ENCODE peak calls at places on chromosomes 5 and 9, in four cellular contexts. V, S, L and Y are unnamed samples.
A peak's percentile ranks its signal among the peaks of the same experiment; 100 is the strongest.

GRCh38 chr5:180810210-180811011 is 7.8 kb upstream of the MGAT1 start:
- DNase-seq in V (peak; percentile 95), L (peak; percentile 97), S (peak; percentile 88), Y (peak; percentile 99)

GRCh38 chr9:97307500-97308163 is at the start of gene CCDC180:
- DNase-seq in V (peak; percentile 52), L (peak; percentile 54), S (no peak), Y (peak; percentile 92)

GRCh38 chr5:53642006-53642405 is 81.6 kb downstream of the NDUFS4 start:
- DNase-seq in L (no peak), V (no peak), S (no peak), Y (no peak)

GRCh38 chr5:80588858-80589540 is 18.9 kb upstream of the ANKRD34B start:
- DNase-seq in V (no peak), S (no peak), L (no peak), Y (no peak)

GRCh38 chr9:14670718-14671117 is 22.5 kb downstream of the ZDHHC21 start:
- DNase-seq in L (no peak), S (no peak), V (no peak), Y (no peak)

GRCh38 chr5:153276151-153276550 is 214.3 kb upstream of the GRIA1 start:
- DNase-seq in L (no peak), S (peak; percentile 15), V (no peak), Y (no peak)

GRCh38 chr5:114018178-114018577 is 343.7 kb upstream of the KCNN2 start:
- DNase-seq in L (no peak), V (no peak), S (no peak), Y (no peak)

GRCh38 chr5:145697251-145698016 is 137.7 kb downstream of the PRELID2 start:
- DNase-seq in L (no peak), S (no peak), V (no peak), Y (no peak)

GRCh38 chr9:129701054-129701453 is 35.6 kb downstream of the PRRX2 start:
- DNase-seq in V (no peak), S (no peak), L (no peak), Y (no peak)

GRCh38 chr9:73176450-73176875 is 24.8 kb downstream of the ANXA1 start:
- DNase-seq in L (no peak), V (no peak), S (no peak), Y (no peak)

GRCh38 chr9:133701981-133702797 is 36.0 kb downstream of the SARDH start:
- DNase-seq in L (no peak), V (no peak), S (no peak), Y (no peak)

GRCh38 chr5:132257131-132258101 is at the start of gene PDLIM4:
- DNase-seq in V (no peak), L (no peak), S (no peak), Y (no peak)

GRCh38 chr5:69231851-69232250 is 2.8 kb upstream of the CDK7 start:
- DNase-seq in V (no peak), L (no peak), S (no peak), Y (no peak)

GRCh38 chr5:104199771-104200170 is 637.2 kb upstream of the NUDT12 start:
- DNase-seq in S (no peak), V (no peak), L (no peak), Y (no peak)

GRCh38 chr5:119022017-119022745 is 33.8 kb upstream of the DTWD2 start:
- DNase-seq in V (no peak), S (no peak), L (no peak), Y (no peak)

GRCh38 chr5:111961867-111962266 is 204.9 kb upstream of the NREP start:
- DNase-seq in S (no peak), L (no peak), V (no peak), Y (no peak)

GRCh38 chr9:87535817-87536539 is 38.3 kb downstream of the DAPK1 start:
- DNase-seq in S (no peak), V (no peak), L (no peak), Y (peak; percentile 88)

GRCh38 chr5:172791726-172792445 is 20.9 kb upstream of the DUSP1 start:
- DNase-seq in L (no peak), S (no peak), V (no peak), Y (no peak)

GRCh38 chr5:3660630-3661029 is 65.0 kb downstream of the IRX1 start:
- DNase-seq in L (no peak), S (no peak), V (no peak), Y (no peak)

GRCh38 chr9:125375820-125376219 is 114.2 kb downstream of the GAPVD1 start:
- DNase-seq in S (no peak), L (no peak), V (no peak), Y (no peak)

GRCh38 chr9:137241490-137242328 is 622 bp downstream of the TUBB4B start:
- DNase-seq in L (peak; percentile 69), V (peak; percentile 61), S (no peak), Y (no peak)

GRCh38 chr5:67315082-67315801 is 118.6 kb upstream of the CD180 start:
- DNase-seq in V (peak; percentile 37), L (no peak), S (no peak), Y (no peak)

GRCh38 chr5:6766558-6767191 is 53.4 kb downstream of the TENT4A start:
- DNase-seq in L (peak; percentile 94), S (no peak), V (peak; percentile 88), Y (peak; percentile 94)

GRCh38 chr9:21413089-21414023 is 4.4 kb downstream of the IFNA8 start:
- DNase-seq in L (no peak), V (no peak), S (no peak), Y (no peak)

GRCh38 chr5:135433626-135434426 is 13.3 kb downstream of the DCANP1 start:
- DNase-seq in S (no peak), L (no peak), V (no peak), Y (peak; percentile 88)

GRCh38 chr9:103721056-103721455 is 373.1 kb upstream of the SMC2 start:
- DNase-seq in V (no peak), L (no peak), S (no peak), Y (no peak)

GRCh38 chr5:168750926-168751325 is 171.8 kb upstream of the PANK3 start:
- DNase-seq in S (no peak), L (no peak), V (no peak), Y (no peak)

GRCh38 chr9:92444841-92445240 is 20.6 kb upstream of the OMD start:
- DNase-seq in L (no peak), V (no peak), S (no peak), Y (no peak)
- H3K4me3 ChIP-seq in L (no peak overlapping the region), V (no peak overlapping the region), S (no peak overlapping the region), Y (no peak overlapping the region)

GRCh38 chr5:35436441-35437057 is 181.1 kb upstream of the SPEF2 start:
- DNase-seq in V (no peak), L (no peak), S (no peak), Y (no peak)

DNA sequence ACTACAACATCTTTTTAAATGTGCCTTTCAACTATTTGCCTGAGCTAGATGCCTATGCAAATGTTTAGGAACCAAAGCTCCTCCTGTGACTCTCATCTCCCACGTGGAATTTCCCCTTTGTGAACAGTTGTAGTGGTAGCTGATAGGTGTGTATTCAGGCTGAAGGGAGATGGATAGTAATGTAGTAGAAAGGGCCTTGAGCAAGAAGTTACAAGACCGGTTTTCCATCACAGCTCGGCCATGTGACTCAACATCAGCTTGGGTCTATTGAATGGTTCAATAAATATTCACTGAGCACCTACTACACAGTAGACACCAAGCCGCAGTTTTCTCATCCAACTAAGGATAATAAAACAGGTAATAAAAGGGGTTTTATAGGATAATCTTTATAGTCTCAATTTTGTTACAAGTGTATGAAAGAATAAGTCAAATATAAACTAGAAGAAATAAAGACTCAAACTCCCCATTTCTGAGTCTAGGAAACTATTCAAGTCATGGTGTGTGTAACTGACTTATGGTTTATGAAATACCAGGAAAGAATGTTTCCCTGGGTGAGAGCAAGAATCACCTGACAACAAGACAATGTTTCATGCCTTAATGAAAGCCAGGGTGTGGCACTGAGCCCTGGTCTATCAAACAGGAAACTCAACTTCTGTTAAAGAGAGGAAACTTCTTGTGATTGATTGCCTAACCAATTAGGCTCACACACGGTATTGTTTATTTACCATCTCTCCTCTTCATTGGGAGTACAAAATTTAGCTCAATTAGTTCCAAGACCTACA is 187.1 kb upstream of the SPEF2 start:
- DNase-seq in S (no peak), V (no peak), L (no peak), Y (no peak)
- H3K27ac ChIP-seq in S (no peak overlapping the region), V (no peak overlapping the region), L (no peak overlapping the region), Y (no peak overlapping the region)

DNA sequence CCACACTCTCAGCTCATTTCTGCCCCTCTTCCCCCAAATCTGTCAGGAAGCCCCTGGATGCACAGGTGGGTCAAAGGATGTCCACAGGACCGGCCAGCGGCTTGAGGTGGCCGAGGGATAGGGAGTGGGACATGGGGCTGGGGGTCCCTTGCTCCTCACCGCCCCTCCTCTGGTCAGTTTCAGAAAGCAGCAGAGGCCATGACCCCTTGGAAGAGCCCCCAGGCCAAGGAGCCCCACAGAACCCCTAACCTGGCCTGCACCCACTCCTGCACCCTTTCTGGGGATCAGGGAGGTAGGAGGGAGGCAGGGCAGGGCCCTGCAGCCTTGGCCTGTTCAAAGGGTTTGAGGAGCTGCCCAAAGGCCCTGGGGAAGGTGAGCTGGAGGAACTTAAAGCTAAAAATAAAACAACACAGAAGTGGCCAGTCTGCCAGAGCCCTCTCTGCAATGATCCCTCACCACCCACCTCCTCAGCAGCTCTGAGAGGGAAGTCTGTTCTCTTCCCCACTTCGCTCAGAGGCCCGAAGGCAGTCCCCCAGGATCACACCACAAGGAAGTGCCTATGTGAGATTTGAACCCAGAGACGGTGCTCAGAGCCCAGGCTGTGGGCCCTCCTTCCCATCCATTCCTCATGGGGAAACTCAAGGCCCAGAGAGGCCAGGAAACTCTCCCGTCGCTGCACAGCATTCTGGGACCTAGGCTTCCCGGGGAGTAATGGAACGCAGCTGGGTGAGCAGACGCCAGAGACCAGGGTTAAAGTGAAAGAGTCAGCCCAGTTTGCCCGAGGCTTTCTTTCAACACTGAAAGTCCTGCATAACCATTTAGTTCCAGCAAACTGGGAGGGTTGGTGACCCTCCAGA is 918 bp downstream of the ENG start:
- DNase-seq in L (no peak), V (no peak), S (no peak), Y (no peak)
- H3K4me3 ChIP-seq in L (peak overlapping the region; percentile 81), V (peak overlapping the region; percentile 54), S (no peak overlapping the region), Y (peak overlapping the region; percentile 67)

DNA sequence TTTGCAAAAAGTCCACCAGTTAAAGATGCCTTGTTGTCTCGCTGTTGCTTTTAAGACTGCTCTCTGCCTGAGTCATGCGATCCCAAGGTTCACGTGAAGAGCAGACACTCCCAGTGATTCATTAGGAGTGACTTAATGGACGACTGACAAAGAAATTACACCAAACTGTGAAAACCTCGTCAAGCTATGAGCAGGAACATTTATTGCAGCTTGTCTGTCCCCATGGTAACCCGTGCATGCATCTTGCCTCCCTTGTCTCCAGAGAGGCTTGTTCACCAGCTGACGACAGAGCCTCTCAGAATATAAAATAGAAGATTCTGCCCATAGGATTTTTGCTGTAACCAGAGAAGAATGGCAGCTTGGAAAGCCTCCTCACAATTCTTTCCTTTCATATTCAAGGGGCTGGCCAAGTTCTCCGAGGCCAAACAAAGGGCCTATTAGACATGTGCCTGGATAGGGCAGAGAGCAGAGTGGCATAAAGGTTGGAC is 352.7 kb downstream of the SPOCK1 start:
- DNase-seq in L (no peak), V (peak; percentile 82), S (no peak), Y (no peak)
- H3K27ac ChIP-seq in L (no peak overlapping the region), V (peak overlapping the region; percentile 58), S (no peak overlapping the region), Y (peak overlapping the region; percentile 53)

DNA sequence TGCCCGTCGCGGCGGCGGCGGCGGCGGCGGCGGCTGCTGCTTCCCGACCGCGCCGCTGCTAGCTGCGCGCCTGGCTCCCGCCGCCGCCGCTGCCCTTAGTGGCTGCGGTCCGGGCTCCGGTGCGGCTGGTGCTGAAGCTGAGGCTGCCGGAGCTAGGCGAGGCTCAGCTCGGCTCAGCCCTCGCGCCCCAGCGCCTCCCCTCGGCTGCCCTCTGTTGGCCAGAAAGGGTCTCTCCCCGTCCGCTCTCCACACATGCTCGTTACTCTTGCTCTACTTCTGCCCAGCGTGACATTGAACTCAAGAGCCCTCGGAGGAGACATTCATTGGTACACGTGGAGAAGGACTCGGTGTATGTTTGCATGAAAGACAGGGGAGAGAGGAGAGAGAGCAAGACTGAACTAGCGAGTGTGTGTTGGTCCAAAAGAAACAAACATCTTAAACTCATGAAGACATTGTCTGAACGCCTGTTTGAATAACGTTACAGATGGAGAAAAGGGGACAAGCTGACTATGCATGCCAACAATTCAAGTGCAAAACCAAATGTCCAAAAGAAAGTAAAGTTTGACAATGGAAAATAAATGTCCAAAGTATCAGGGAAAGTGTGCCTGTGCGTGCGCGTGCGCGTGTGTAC is at the start of gene HCN1:
- DNase-seq in L (peak; percentile 83), S (peak; percentile 75), V (peak; percentile 42), Y (no peak)
- H3K4me3 ChIP-seq in L (no peak within 1 kb of the TSS), S (peak within 1 kb of the TSS; percentile 49), V (peak within 1 kb of the TSS; percentile 22), Y (peak within 1 kb of the TSS; percentile 58)